ENCODE peak calls at places on chromosomes 7 and 10, in nine cellular contexts. T is neural progenitor cell, E is heart right ventricle, D is GM23338, J is GM20000, O is foreskin fibroblast, Y is lower leg skin, U is tibial nerve, B is HFF-Myc. L is an unnamed sample.

GRCh38 chr10:17116193-17116592 is 13.4 kb downstream of the CUBN start:
- DNase-seq in D (no peak), T (no peak), Y (no peak), U (no peak), B (no peak), O (no peak), E (no peak), J (no peak), L (no peak)

GRCh38 chr10:45034301-45034700 is 33.6 kb downstream of the ZNF22 start:
- DNase-seq in B (no peak), D (no peak), E (no peak), J (no peak), Y (no peak), T (no peak), U (no peak), O (peak), L (no peak)

GRCh38 chr7:138798836-138799235 is 840 bp upstream of the ATP6V0A4 start:
- DNase-seq in J (no peak), Y (no peak), E (no peak), U (no peak), D (no peak), T (no peak), B (no peak), O (no peak), L (no peak)

GRCh38 chr7:14507617-14508016 is 394.9 kb downstream of the DGKB start:
- DNase-seq in J (no peak), B (peak), O (peak), Y (peak), U (no peak), E (no peak), T (no peak), D (no peak), L (no peak)

GRCh38 chr10:25059990-25060389 is 43.6 kb downstream of the THNSL1 start:
- DNase-seq in E (peak), J (no peak), U (peak), O (peak), T (no peak), B (no peak), D (peak), Y (peak), L (no peak)

GRCh38 chr10:28592953-28593352 is 60.0 kb downstream of the WAC start:
- DNase-seq in B (no peak), E (no peak), O (peak), T (no peak), Y (no peak), J (no peak), U (no peak), D (no peak), L (no peak)

GRCh38 chr7:139680676-139681462 is 96.9 kb downstream of the HIPK2 start:
- DNase-seq in Y (no peak), T (no peak), J (no peak), E (peak), U (no peak), O (peak), B (peak), D (no peak), L (no peak)

GRCh38 chr7:113608786-113609185 is 310.0 kb downstream of the PPP1R3A start:
- DNase-seq in B (no peak), E (no peak), U (no peak), J (no peak), D (no peak), O (no peak), Y (no peak), T (no peak), L (no peak)

GRCh38 chr10:11921800-11922387 is 98.7 kb downstream of the PROSER2 start:
- DNase-seq in T (no peak), Y (no peak), J (no peak), O (no peak), D (no peak), U (no peak), E (no peak), B (no peak), L (no peak)

GRCh38 chr10:132637477-132638129 is 100.0 kb downstream of the INPP5A start:
- DNase-seq in O (peak), Y (no peak), B (peak), E (no peak), J (peak), U (no peak), D (peak), T (peak), L (no peak)

GRCh38 chr10:113297226-113297625 is 255.6 kb upstream of the HABP2 start:
- DNase-seq in O (peak), D (no peak), B (no peak), T (no peak), J (no peak), E (no peak), U (no peak), Y (no peak), L (no peak)
- TF ChIP-seq CTCF in O (no peak), D (no peak), B (no peak), T (no peak), J (no peak), E (no peak), U (no peak), Y (no peak), L (no peak)

GRCh38 chr7:30505174-30505697 is 607 bp upstream of the GGCT start:
- DNase-seq in T (no peak), O (no peak), B (no peak), E (no peak), U (no peak), Y (no peak), J (no peak), D (no peak), L (no peak)
- TF ChIP-seq CTCF in T (no peak), O (no peak), B (no peak), E (no peak), U (no peak), Y (no peak), J (no peak), D (no peak), L (no peak)

GRCh38 chr10:110597476-110597875 is 30.0 kb downstream of the SMC3 start:
- DNase-seq in E (no peak), D (no peak), U (no peak), B (no peak), J (no peak), O (no peak), Y (no peak), T (no peak), L (no peak)

DNA sequence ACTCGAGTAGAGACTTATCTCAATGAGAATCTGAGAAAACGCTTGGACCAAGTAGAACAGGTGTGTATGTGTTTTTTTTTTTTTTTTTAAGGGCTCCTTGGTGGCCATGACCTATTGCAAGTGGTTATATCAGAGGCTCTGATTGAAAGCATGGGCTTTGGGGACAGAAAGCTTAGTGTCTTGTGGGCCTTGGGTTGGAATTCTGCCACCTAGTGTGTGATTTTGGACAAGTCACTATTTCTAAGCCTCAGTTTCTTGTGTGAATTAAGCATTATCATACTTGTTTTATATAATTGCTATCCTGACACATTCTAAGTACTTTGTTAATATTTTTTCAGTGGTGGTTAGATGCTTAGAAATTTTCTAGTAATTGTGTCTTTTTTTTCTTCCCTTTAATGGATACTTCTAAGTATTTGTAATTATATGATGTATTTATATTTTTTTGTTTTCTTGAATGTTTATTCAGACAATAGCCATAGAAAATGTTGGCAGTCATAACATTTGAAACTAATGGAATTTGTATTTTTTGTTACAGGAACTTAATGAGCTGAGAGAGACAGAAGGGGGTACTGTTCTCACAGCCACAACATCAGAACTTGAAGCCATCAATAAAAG is 33.1 kb downstream of the SMC3 start:
- DNase-seq in U (no peak), J (peak), D (peak), B (peak), Y (no peak), E (no peak), O (peak), T (peak), L (no peak)
- TF ChIP-seq CTCF in U (peak), J (peak), D (peak), B (peak), Y (no peak), E (peak), O (peak), T (peak), L (peak)

GRCh38 chr10:116122664-116123063 is 150.3 kb downstream of the GFRA1 start:
- DNase-seq in D (no peak), E (no peak), J (no peak), U (no peak), O (no peak), B (no peak), T (no peak), Y (no peak), L (no peak)

GRCh38 chr10:116124777-116125176 is 148.2 kb downstream of the GFRA1 start:
- DNase-seq in T (no peak), O (no peak), J (no peak), Y (no peak), D (peak), U (no peak), B (no peak), E (no peak), L (no peak)

GRCh38 chr10:116122126-116122525 is 150.9 kb downstream of the GFRA1 start:
- DNase-seq in E (no peak), T (no peak), D (no peak), O (no peak), U (no peak), J (no peak), B (no peak), Y (no peak), L (no peak)

GRCh38 chr10:116118851-116119250 is 154.2 kb downstream of the GFRA1 start:
- DNase-seq in B (no peak), Y (no peak), O (no peak), D (no peak), U (no peak), J (no peak), E (no peak), T (no peak), L (no peak)

DNA sequence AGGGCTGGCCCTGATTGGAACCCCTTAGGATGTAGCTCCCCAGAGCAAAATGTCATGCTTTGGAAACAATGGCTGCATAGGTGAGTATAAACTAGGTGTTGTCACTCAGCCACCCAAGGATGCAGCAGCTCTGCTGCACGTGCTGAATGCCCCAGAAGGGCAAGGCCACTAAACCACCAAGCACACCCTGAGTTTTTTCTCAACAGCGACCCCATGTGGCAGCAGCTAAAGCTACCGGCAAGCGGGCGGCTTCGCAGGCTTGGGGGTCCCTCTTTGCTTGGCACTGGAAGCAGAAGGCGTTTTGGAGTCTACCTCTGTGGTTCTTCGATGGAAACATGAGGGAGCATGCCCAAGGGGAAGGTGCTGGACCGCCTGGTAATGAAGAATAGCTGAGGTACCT is 152.3 kb downstream of the GFRA1 start:
- DNase-seq in B (no peak), T (peak), D (peak), J (no peak), O (no peak), E (no peak), Y (no peak), U (no peak), L (no peak)
- TF ChIP-seq CTCF in B (peak), T (peak), D (peak), J (no peak), O (no peak), E (no peak), Y (no peak), U (no peak), L (peak)

DNA sequence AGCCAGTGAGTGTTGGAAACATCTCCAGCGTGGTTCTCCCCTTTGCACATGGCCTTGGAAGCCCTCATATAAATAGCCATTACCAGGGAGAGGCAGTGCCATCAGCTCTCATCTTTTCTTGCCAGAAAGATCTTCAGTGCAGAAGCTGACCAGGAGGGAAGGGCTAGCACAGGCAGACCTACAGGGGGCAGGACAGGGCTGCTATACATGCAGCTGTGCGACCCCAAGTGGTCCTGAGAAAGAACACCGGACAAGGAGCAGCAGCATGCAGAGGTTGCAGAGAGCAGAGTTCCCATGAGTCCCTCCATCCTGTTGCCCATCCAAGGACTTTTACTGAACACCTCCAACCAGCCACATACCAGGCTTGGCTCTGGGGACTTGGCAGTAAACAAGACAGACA is 17.1 kb downstream of the GRID1 start:
- DNase-seq in T (peak), U (no peak), E (no peak), Y (no peak), D (peak), B (peak), J (no peak), O (no peak), L (no peak)
- TF ChIP-seq CTCF in T (peak), U (no peak), E (no peak), Y (no peak), D (peak), B (peak), J (peak), O (peak), L (peak)

DNA sequence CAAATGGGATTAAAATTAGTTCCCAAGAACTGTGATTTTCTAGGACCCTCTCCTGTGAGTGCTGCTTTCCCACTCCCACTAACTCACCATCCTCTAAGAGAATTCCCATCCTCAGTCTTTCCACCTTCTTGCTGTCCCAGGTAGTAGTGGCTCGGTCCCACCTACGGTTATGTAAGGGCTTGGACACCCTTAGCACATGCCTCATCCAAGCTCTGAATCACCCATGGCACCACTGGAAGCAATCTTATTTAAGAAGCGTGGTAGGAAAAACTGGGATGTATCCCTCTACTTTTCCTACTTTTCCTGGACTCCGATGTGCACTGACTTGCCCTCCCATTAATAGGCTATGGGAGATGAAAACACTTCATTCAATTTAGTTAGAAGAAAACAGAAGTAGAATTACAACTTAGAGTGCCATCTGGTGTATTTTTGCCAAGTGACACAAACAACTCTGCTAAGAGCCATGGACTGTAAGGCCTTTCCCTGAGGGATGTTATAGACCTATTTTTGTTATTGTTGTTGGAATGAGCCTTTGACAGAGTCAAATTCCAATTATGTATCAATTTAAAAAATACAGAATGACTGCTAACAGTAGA is 13.7 kb upstream of the ANKRD22 start:
- DNase-seq in Y (no peak), D (no peak), J (no peak), O (peak), U (no peak), B (no peak), E (no peak), T (no peak), L (no peak)
- TF ChIP-seq CTCF in Y (no peak), D (peak), J (peak), O (no peak), U (no peak), B (peak), E (no peak), T (peak), L (no peak)

DNA sequence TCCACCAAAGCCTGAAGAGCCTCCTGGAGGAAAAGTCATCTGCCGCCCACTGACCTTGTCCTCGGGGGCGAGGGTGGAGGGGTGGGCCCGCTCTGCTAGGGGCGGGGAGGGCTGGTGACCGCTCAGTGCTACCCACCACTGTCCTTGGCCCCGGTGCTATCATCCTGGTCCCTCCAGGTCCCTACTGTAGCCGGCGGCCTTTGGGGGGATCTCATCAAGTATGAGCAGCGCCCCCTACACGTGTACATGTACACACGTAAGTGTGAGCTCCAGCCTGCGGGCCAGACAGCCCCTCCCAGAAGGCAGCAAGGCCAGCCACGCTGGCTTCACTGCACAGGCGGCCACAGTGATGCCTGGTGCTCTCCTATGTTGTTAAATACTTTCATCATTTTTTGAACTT is 19.6 kb downstream of the TTYH3 start:
- DNase-seq in Y (no peak), U (no peak), B (no peak), T (peak), D (peak), O (peak), J (no peak), E (no peak), L (no peak)
- TF ChIP-seq CTCF in Y (no peak), U (no peak), B (no peak), T (peak), D (peak), O (no peak), J (no peak), E (no peak), L (peak)

GRCh38 chr7:99171731-99172130 is 27.8 kb upstream of the SMURF1 start:
- DNase-seq in E (no peak), Y (no peak), O (peak), J (no peak), D (no peak), B (no peak), T (no peak), U (no peak), L (no peak)

GRCh38 chr7:99170730-99171074 is 26.8 kb upstream of the SMURF1 start:
- DNase-seq in T (no peak), O (no peak), J (no peak), U (no peak), Y (no peak), D (no peak), E (no peak), B (no peak), L (no peak)

GRCh38 chr7:99165816-99166215 is 21.9 kb upstream of the SMURF1 start:
- DNase-seq in U (no peak), J (no peak), B (no peak), O (no peak), E (no peak), Y (no peak), D (no peak), T (no peak), L (no peak)

GRCh38 chr7:99170065-99170729 is 26.3 kb upstream of the SMURF1 start:
- DNase-seq in E (no peak), D (no peak), Y (no peak), B (no peak), J (no peak), U (no peak), O (no peak), T (no peak), L (no peak)

DNA sequence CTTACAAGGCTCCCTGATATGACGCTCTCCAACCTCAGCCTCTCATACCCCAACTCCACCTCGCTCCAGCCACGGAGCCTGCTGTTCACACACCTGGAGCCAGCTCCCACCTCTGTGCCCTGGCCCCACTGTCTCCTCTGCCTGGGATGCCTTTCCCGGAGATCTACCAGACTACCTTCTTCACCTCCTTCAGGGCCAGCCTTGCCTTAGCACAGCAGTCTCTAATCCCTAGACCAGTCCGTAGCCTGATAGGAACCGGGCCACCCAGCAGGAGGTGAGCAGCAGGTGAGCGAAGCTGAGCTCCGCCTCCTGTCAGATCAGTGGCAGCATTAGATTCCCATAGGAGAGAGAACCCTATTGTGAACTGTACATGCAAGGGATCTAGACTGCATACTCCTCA is 23.2 kb upstream of the SMURF1 start:
- DNase-seq in J (no peak), B (no peak), T (no peak), U (no peak), D (no peak), O (no peak), Y (no peak), E (no peak), L (no peak)
- TF ChIP-seq CTCF in J (no peak), B (no peak), T (no peak), U (no peak), D (no peak), O (no peak), Y (no peak), E (no peak), L (no peak)

GRCh38 chr10:122649903-122650302 is 49.7 kb downstream of the C10orf120 start:
- DNase-seq in Y (no peak), T (no peak), E (no peak), B (no peak), D (no peak), O (no peak), J (no peak), U (no peak), L (peak)
- TF ChIP-seq CTCF in Y (no peak), T (no peak), E (no peak), B (no peak), D (no peak), O (no peak), J (no peak), U (no peak), L (no peak)

DNA sequence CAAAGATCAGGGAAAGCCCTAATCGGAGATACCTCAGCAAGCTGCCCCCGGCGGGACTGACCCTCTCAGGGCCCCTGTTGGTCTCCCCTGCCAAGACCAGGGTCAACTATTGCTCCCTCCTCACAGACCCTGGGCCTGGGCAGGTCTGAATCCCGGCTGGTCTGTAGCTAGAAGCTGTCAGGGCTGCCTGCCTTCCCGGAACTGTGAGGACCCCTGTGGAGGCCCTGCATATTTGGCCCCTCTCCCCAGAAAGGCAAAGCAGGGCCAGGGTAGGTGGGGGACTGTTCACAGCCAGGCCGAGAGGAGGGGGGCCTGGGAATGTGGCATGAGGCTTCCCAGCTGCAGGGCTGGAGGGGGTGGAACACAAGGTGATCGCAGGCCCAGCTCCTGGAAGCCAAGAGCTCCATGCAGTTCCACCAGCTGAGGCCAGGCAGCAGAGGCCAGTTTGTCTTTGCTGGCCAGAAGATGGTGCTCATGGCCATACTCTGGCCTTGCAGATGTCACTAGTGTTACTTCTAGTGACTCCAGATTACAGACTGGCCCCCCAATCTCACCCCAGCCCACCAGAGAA is 24.1 kb downstream of the TBATA start:
- DNase-seq in Y (no peak), D (peak), U (no peak), J (no peak), E (no peak), B (no peak), T (peak), O (peak), L (no peak)
- TF ChIP-seq CTCF in Y (no peak), D (no peak), U (no peak), J (no peak), E (no peak), B (peak), T (peak), O (peak), L (peak)